ENCODE peak calls at places on chromosomes 4 and X, in ten cellular contexts. Q, H, P, A, T, D, G, X, J and R are unnamed samples.

GRCh38 chr4:161650812-161651211 is 513.0 kb downstream of the FSTL5 start:
- DNase-seq in G (no peak), H (no peak), X (no peak), J (no peak), P (no peak), Q (no peak), D (no peak), T (no peak), A (no peak), R (no peak)

GRCh38 chr4:132513491-132513890 is 635.6 kb upstream of the PCDH10 start:
- DNase-seq in H (no peak), T (no peak), P (no peak), J (no peak), G (no peak), X (no peak), A (no peak), Q (no peak), D (no peak), R (no peak)

GRCh38 chr4:11632015-11632414 is 203.3 kb upstream of the HS3ST1 start:
- DNase-seq in P (no peak), T (no peak), J (no peak), G (no peak), A (no peak), Q (no peak), X (no peak), H (no peak), D (no peak), R (no peak)

GRCh38 chr4:58074382-58074781 is 964.2 kb upstream of the IGFBP7 start:
- DNase-seq in Q (no peak), G (no peak), J (no peak), X (no peak), A (no peak), D (no peak), T (no peak), H (no peak), P (no peak), R (no peak)

GRCh38 chr4:82500830-82501229 is 61.0 kb downstream of the TMEM150C start:
- DNase-seq in Q (no peak), X (no peak), J (no peak), G (no peak), D (no peak), A (no peak), H (no peak), T (no peak), P (no peak), R (no peak)

GRCh38 chr4:7430368-7430964 is 4.3 kb downstream of the PSAPL1 start:
- DNase-seq in P (no peak), G (no peak), H (no peak), Q (peak), T (no peak), D (no peak), A (no peak), X (no peak), J (no peak), R (no peak)

GRCh38 chrX:1581132-1581531 is 10.3 kb upstream of the AKAP17A start:
- DNase-seq in X (no peak), P (peak), G (no peak), D (peak), T (peak), Q (no peak), A (peak), H (peak), J (peak), R (no peak)

GRCh38 chrX:44440006-44440405 is 96.5 kb upstream of the EFHC2 start:
- DNase-seq in G (no peak), H (no peak), D (no peak), Q (no peak), J (no peak), P (no peak), A (no peak), T (no peak), X (no peak), R (no peak)

GRCh38 chrX:9832811-9833210 is 46.6 kb downstream of the SHROOM2 start:
- DNase-seq in G (no peak), D (no peak), P (no peak), Q (no peak), A (no peak), X (no peak), H (no peak), T (no peak), J (no peak), R (no peak)

GRCh38 chrX:134338527-134338926 is 101.5 kb downstream of the CCDC160 start:
- DNase-seq in D (no peak), H (no peak), T (no peak), Q (no peak), X (no peak), P (no peak), A (no peak), J (no peak), G (no peak), R (no peak)

GRCh38 chr4:7661066-7661748 is 226.5 kb upstream of the PSAPL1 start:
- DNase-seq in H (no peak), T (no peak), Q (no peak), D (no peak), G (no peak), J (no peak), X (no peak), A (no peak), P (no peak), R (no peak)

GRCh38 chr4:123621072-123621705 is 224.6 kb downstream of the SPRY1 start:
- DNase-seq in D (no peak), Q (peak), P (no peak), A (no peak), H (no peak), J (no peak), X (no peak), G (peak), T (peak), R (no peak)

GRCh38 chr4:5127556-5127955 is 76.3 kb downstream of the STK32B start:
- DNase-seq in J (no peak), P (no peak), Q (no peak), H (no peak), A (no peak), G (no peak), T (no peak), D (no peak), X (no peak), R (no peak)

GRCh38 chrX:131739823-131740222 is 195.9 kb downstream of the OR13H1 start:
- DNase-seq in G (no peak), P (no peak), J (no peak), A (no peak), Q (no peak), H (no peak), D (no peak), X (no peak), T (no peak), R (no peak)

GRCh38 chrX:130253916-130254315 is 14.8 kb downstream of the ZNF280C start:
- DNase-seq in T (no peak), J (no peak), G (no peak), D (no peak), H (no peak), Q (no peak), P (no peak), X (no peak), A (no peak), R (no peak)

GRCh38 chr4:41141910-41142309 is 72.4 kb downstream of the APBB2 start:
- DNase-seq in H (no peak), G (no peak), X (no peak), T (peak), J (no peak), Q (no peak), D (no peak), P (no peak), A (no peak), R (no peak)
- H3K27ac ChIP-seq in H (no peak), G (peak), X (peak), T (no peak), J (peak), Q (peak), D (peak), P (no peak), A (no peak), R (peak)

GRCh38 chr4:173178144-173178543 is 9.5 kb downstream of the GALNT7 start:
- DNase-seq in T (no peak), D (no peak), A (no peak), P (no peak), J (no peak), Q (no peak), X (no peak), H (no peak), G (no peak), R (no peak)
- H3K27ac ChIP-seq in T (no peak), D (no peak), A (no peak), P (no peak), J (peak), Q (no peak), X (no peak), H (no peak), G (no peak), R (no peak)

GRCh38 chr4:179165339-179165738 is 1723.1 kb upstream of the AGA start:
- DNase-seq in J (no peak), G (no peak), H (no peak), Q (no peak), D (no peak), X (no peak), P (no peak), T (no peak), A (no peak), R (no peak)
- H3K27ac ChIP-seq in J (no peak), G (no peak), H (no peak), Q (no peak), D (no peak), X (no peak), P (no peak), T (no peak), A (no peak), R (no peak)

DNA sequence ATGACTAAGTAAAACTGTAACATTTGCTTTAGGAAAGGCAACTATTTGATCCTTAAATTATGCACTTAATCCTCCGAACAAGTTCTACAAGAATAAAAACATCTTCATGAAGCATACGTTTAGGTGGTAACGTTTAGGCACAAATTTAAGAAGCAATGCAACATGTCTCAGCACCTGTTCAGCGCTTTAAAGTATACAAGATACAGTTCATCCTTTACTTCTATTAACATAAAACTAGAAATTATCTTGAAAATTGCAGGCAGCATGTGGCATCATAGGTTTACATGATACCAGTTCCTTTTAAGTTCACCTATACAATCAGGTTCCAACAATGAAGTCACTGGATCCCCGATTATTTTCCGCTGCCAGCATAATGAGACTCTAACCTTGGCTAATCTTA is 1.5 kb downstream of the PLA2G12A start:
- DNase-seq in J (no peak), X (no peak), Q (no peak), G (no peak), T (no peak), H (no peak), D (no peak), A (no peak), P (no peak), R (no peak)
- H3K27ac ChIP-seq in J (no peak), X (no peak), Q (no peak), G (no peak), T (no peak), H (no peak), D (no peak), A (no peak), P (peak), R (no peak)

GRCh38 chr4:10082047-10082446 is 34.6 kb downstream of the WDR1 start:
- DNase-seq in D (peak), G (no peak), Q (peak), A (no peak), P (no peak), T (no peak), X (no peak), H (no peak), J (no peak), R (no peak)
- H3K27ac ChIP-seq in D (no peak), G (no peak), Q (no peak), A (no peak), P (no peak), T (no peak), X (no peak), H (no peak), J (no peak), R (peak)

GRCh38 chrX:108221481-108221880 is 129.9 kb downstream of the ATG4A start:
- DNase-seq in D (no peak), G (no peak), J (no peak), X (no peak), T (no peak), A (no peak), H (no peak), Q (no peak), P (no peak), R (no peak)
- H3K27ac ChIP-seq in D (no peak), G (peak), J (no peak), X (no peak), T (no peak), A (no peak), H (no peak), Q (peak), P (no peak), R (no peak)

GRCh38 chr4:41437264-41437566 is 100.7 kb upstream of the LIMCH1 start:
- DNase-seq in P (no peak), Q (no peak), G (no peak), J (no peak), X (no peak), T (no peak), A (no peak), H (no peak), D (no peak), R (no peak)

GRCh38 chr4:41433361-41433760 is 104.6 kb upstream of the LIMCH1 start:
- DNase-seq in H (no peak), D (no peak), P (no peak), X (no peak), J (no peak), G (no peak), Q (no peak), T (no peak), A (no peak), R (no peak)

GRCh38 chr4:41435509-41435908 is 102.4 kb upstream of the LIMCH1 start:
- DNase-seq in X (no peak), J (no peak), T (no peak), D (no peak), P (no peak), Q (no peak), A (no peak), G (no peak), H (no peak), R (no peak)

GRCh38 chr4:41438564-41438963 is 99.4 kb upstream of the LIMCH1 start:
- DNase-seq in A (no peak), J (no peak), D (no peak), Q (no peak), X (no peak), P (no peak), G (no peak), T (no peak), H (no peak), R (no peak)

GRCh38 chr4:41436365-41437263 is 101.3 kb upstream of the LIMCH1 start:
- DNase-seq in T (no peak), Q (no peak), G (no peak), J (no peak), X (no peak), D (no peak), P (no peak), H (no peak), A (no peak), R (no peak)
- H3K27ac ChIP-seq in T (no peak), Q (peak), G (peak), J (peak), X (no peak), D (peak), P (no peak), H (no peak), A (no peak), R (peak)

GRCh38 chrX:35442421-35442820 is 355.7 kb upstream of the MAGEB16 start:
- DNase-seq in J (no peak), H (no peak), P (no peak), G (no peak), T (no peak), X (no peak), A (no peak), D (no peak), Q (no peak), R (no peak)
- H3K27ac ChIP-seq in J (peak), H (no peak), P (peak), G (no peak), T (no peak), X (no peak), A (no peak), D (no peak), Q (no peak), R (no peak)